ENCODE peak calls at places on chromosome 14, in four cellular contexts. P is naive thymus-derived CD4-positive, alpha-beta T cell; V is lower lobe of right lung; W is heart left ventricle. D is an unnamed sample.

GRCh38 chr14:82661258-82661657 is 1127.6 kb upstream of the SEL1L start:
- DNase-seq in W (no peak), P (no peak), V (no peak), D (no peak)

GRCh38 chr14:92650581-92651105 is 97.8 kb downstream of the LGMN start:
- DNase-seq in V (no peak), W (no peak), P (no peak), D (no peak)

GRCh38 chr14:91830777-91831176 is 36.6 kb downstream of the TC2N start:
- DNase-seq in W (no peak), V (peak; percentile 58), P (no peak), D (no peak)

GRCh38 chr14:87628129-87628528 is 364.9 kb downstream of the GALC start:
- DNase-seq in V (no peak), P (no peak), W (peak; percentile 48), D (no peak)

GRCh38 chr14:23485311-23485710 is 15.8 kb downstream of the NGDN start:
- DNase-seq in P (no peak), V (no peak), W (no peak), D (no peak)

GRCh38 chr14:99260652-99261551 is 11.1 kb downstream of the BCL11B start:
- DNase-seq in P (peak; percentile 84), V (no peak), W (no peak), D (no peak)

GRCh38 chr14:61640158-61640833 is 55.0 kb upstream of the HIF1A start:
- DNase-seq in V (no peak), P (no peak), W (peak; percentile 36), D (no peak)

GRCh38 chr14:99201351-99202073 is 70.5 kb downstream of the BCL11B start:
- DNase-seq in V (no peak), W (no peak), P (peak; percentile 53), D (no peak)

GRCh38 chr14:43803076-43803689 is 703.9 kb downstream of the FSCB start:
- DNase-seq in P (no peak), W (no peak), V (no peak), D (no peak)

GRCh38 chr14:102930753-102931579 is 8.5 kb downstream of the AMN start:
- DNase-seq in W (peak; percentile 22), P (no peak), V (peak; percentile 49), D (no peak)

GRCh38 chr14:92362781-92363235 is 39.8 kb downstream of the SLC24A4 start:
- DNase-seq in W (no peak), V (no peak), P (no peak), D (peak; percentile 28)

GRCh38 chr14:51431033-51431709 is 191.1 kb downstream of the TMX1 start:
- DNase-seq in W (no peak), P (no peak), V (no peak), D (no peak)

GRCh38 chr14:39491134-39491541 is 58.9 kb upstream of the FBXO33 start:
- DNase-seq in V (no peak), P (peak; percentile 30), W (no peak), D (no peak)

GRCh38 chr14:32696325-32697101 is 242.2 kb upstream of the NPAS3 start:
- DNase-seq in P (no peak), W (no peak), V (no peak), D (no peak)

GRCh38 chr14:69004731-69005431 is 25.8 kb upstream of the ACTN1 start:
- DNase-seq in W (no peak), V (no peak), P (no peak), D (no peak)

GRCh38 chr14:61196792-61197191 is 84.3 kb downstream of the TMEM30B start:
- DNase-seq in V (no peak), W (no peak), P (no peak), D (no peak)

GRCh38 chr14:74638970-74639369 is 26.9 kb upstream of the LTBP2 start:
- DNase-seq in P (no peak), W (no peak), V (no peak), D (no peak)

GRCh38 chr14:55586411-55586810 is 6.4 kb downstream of the KTN1 start:
- DNase-seq in W (no peak), P (no peak), V (no peak), D (no peak)

GRCh38 chr14:93002851-93003298 is 79.9 kb downstream of the CHGA start:
- DNase-seq in V (no peak), P (no peak), W (no peak), D (no peak)

GRCh38 chr14:37406095-37406494 is 189.0 kb downstream of the FOXA1 start:
- DNase-seq in W (no peak), P (no peak), V (no peak), D (no peak)

GRCh38 chr14:97602438-97603117 is 805.4 kb downstream of the VRK1 start:
- DNase-seq in P (peak; percentile 87), W (no peak), V (no peak), D (no peak)

GRCh38 chr14:58133739-58134138 is 18.3 kb downstream of the ARMH4 start:
- DNase-seq in V (no peak), P (no peak), W (no peak), D (no peak)

GRCh38 chr14:34966413-34966812 is 16.4 kb upstream of the SRP54 start:
- DNase-seq in P (no peak), V (no peak), W (no peak), D (no peak)

GRCh38 chr14:92728781-92729364 is 19.6 kb downstream of the LGMN start:
- DNase-seq in W (peak; percentile 51), V (peak; percentile 54), P (no peak), D (no peak)

GRCh38 chr14:86865934-86866333 is 1127.0 kb downstream of the GALC start:
- DNase-seq in P (no peak), W (no peak), V (no peak), D (no peak)

GRCh38 chr14:66495214-66496098 is 9.3 kb downstream of the CCDC196 start:
- DNase-seq in W (peak; percentile 33), P (peak; percentile 39), V (no peak), D (no peak)

GRCh38 chr14:34646570-34647255 is 16.8 kb upstream of the SNX6 start:
- DNase-seq in P (no peak), V (no peak), W (no peak), D (no peak)

GRCh38 chr14:24952851-24953666 is 96.9 kb downstream of the STXBP6 start:
- DNase-seq in V (no peak), P (no peak), W (peak; percentile 27), D (no peak)

DNA sequence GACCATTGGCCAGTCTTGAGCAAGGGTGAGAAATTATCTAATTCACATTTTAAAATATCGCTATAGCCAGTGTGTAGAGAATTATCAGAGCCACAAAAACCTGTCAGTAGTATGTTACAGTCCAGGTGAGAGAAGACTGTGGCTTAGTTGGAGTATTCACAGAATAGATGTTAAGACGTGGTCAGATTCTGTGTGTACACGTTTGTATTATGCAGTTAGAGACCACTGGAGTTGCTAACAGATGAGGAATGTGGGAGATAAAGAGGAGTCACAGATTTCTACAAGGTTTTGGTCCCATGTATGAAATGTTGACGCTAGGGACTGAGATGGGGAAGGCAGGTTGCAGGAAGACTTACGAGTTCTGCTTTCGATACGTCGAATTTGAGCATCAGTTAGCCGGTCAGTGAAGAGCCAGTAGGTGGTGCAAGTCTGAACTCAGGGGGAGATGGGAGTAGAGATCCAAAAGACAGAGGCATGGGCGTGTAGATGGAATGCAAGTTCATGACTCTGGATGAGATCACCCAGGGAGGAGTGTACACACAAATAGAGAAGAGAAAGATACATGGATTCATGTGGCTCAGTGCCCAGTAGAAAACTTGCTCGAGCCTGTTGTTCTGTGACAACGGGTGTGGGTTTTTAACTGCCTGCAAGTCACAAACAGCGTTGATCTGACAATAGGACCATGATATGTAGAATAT is 114.8 kb upstream of the FLRT2 start:
- DNase-seq in V (no peak), P (no peak), W (peak; percentile 52), D (no peak)
- H3K4me3 ChIP-seq in V (no peak overlapping the region), P (no peak overlapping the region), W (no peak overlapping the region), D (no peak overlapping the region)

GRCh38 chr14:77268989-77269595 is 1.9 kb downstream of the NGB start:
- DNase-seq in V (no peak), P (no peak), W (no peak), D (no peak)
- H3K27me3 ChIP-seq in V (peaks cover 43% of the 10 kb centered on the region), P (no peaks in the 10 kb centered on the region), W (peaks cover 9% of the 10 kb centered on the region), D (peaks cover 51% of the 10 kb centered on the region)

DNA sequence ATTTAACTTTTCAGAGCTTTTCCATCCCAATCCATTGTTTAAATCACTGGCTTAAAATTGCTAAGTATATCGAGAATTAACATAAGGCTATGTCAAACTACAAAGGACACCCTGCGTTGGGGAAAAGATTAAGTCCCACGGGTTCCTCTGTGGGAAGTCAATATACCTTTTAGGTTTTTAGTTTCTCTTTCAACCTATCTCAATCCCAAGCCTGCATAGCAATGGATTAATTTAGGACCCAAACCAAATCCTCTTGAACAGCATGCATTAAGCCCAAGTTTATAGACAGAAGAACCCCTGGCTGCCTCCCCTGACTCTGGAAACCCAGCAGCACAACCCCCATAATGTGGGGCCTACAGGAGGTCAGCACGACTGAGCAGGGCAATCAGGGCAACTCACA is 6.3 kb downstream of the CDCA4 start:
- DNase-seq in P (no peak), W (no peak), V (no peak), D (no peak)
- H3K4me3 ChIP-seq in P (peak overlapping the region; percentile 36), W (no peak overlapping the region), V (no peak overlapping the region), D (no peak overlapping the region)

DNA sequence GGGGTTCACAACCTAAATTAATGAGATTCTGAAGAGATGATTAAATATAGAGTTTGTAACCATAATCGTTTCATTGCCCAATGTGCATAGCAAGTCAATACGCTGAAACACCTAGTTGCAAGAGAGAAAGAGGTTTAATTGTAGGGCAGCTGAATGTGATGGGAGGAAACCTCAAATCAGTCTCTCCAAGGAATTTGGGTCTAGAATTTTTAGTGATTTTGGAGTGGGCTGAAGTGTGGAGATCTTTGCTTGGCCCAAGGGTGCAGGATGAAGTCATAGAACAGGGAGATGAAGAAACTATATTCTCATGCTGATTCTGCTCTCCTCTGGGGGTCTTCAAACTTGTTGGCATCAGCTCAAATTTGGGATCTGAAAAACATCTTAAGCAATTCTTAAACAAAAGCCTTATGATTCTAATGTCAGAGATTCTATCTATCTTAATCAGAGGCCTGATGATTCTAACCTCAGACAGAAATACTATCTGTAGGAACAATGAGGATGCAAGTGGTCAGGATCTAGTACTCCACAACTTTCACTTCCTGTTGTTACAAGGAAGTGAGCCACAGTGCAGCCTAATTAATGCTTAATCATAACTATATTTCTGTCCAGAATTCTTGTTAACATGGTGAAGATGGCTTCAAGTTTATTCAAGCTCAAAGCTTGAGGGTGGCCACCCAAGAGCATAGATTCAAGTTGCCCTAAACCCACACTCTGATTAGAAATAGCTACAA is 80.2 kb upstream of the FUT8 start:
- DNase-seq in W (no peak), V (no peak), P (no peak), D (no peak)
- H3K27me3 ChIP-seq in W (no peaks in the 10 kb centered on the region), V (no peaks in the 10 kb centered on the region), P (no peaks in the 10 kb centered on the region), D (no peaks in the 10 kb centered on the region)

D was measured in tibial artery.